ENCODE peak calls at places on chromosomes 6 and 20, in nine cellular contexts. I is lower lobe of right lung, S is kidney, R is mucosa of descending colon, X is adrenal gland, W is psoas muscle, N is AG04450, L is cardiac muscle cell, Y is tibial artery. E is an unnamed sample.

GRCh38 chr6:169215201-169215661 is 38.4 kb downstream of the THBS2 start:
- DNase-seq in Y (no peak), R (no peak), N (no peak), I (no peak), L (no peak), X (no peak), S (peak; percentile 31), W (no peak), E (no peak)

GRCh38 chr20:44388466-44389023 is 33.0 kb downstream of the HNF4A start:
- DNase-seq in Y (peak; percentile 49), R (peak; percentile 85), N (peak; percentile 21), W (peak; percentile 67), I (peak; percentile 77), S (no peak), X (peak; percentile 61), L (peak; percentile 69), E (peak; percentile 71)

GRCh38 chr6:144876689-144877088 is 591.6 kb downstream of the UTRN start:
- DNase-seq in S (no peak), W (no peak), Y (no peak), I (no peak), L (no peak), X (no peak), R (no peak), N (no peak), E (no peak)

GRCh38 chr20:24912397-24913075 is 36.5 kb upstream of the CST7 start:
- DNase-seq in L (no peak), W (no peak), Y (no peak), N (no peak), R (no peak), X (no peak), I (no peak), S (no peak), E (no peak)

GRCh38 chr20:63132715-63133471 is 83.0 kb downstream of the YTHDF1 start:
- DNase-seq in I (peak; percentile 41), Y (peak; percentile 10), X (no peak), W (no peak), N (no peak), R (peak; percentile 9), S (peak; percentile 54), L (no peak), E (no peak)

GRCh38 chr6:133761706-133762105 is 127.2 kb upstream of the TCF21 start:
- DNase-seq in N (no peak), W (no peak), I (no peak), X (no peak), S (no peak), L (no peak), Y (no peak), R (no peak), E (no peak)

GRCh38 chr20:37188787-37189186 is 9.4 kb upstream of the MROH8 start:
- DNase-seq in I (no peak), X (no peak), R (no peak), S (no peak), Y (no peak), N (no peak), L (no peak), W (no peak), E (no peak)

GRCh38 chr6:140576004-140576555 is 1201.6 kb upstream of the CITED2 start:
- DNase-seq in L (no peak), N (no peak), W (no peak), S (no peak), Y (no peak), R (no peak), I (no peak), X (no peak), E (no peak)

GRCh38 chr6:35496851-35497570 is at the start of gene TEAD3:
- DNase-seq in S (peak; percentile 91), N (no peak), R (peak; percentile 83), I (peak; percentile 74), W (peak; percentile 73), Y (no peak), X (peak; percentile 58), L (peak; percentile 89), E (no peak)

GRCh38 chr6:42017021-42017643 is 33.2 kb upstream of the TAF8 start:
- DNase-seq in L (no peak), R (no peak), N (peak; percentile 63), I (no peak), W (no peak), Y (no peak), S (no peak), X (peak; percentile 58), E (no peak)

GRCh38 chr6:31615748-31616147 is 714 bp downstream of the AIF1 start:
- DNase-seq in L (no peak), W (no peak), I (no peak), Y (no peak), R (no peak), N (no peak), S (no peak), X (no peak), E (no peak)

GRCh38 chr6:22145823-22146379 is 150.9 kb downstream of the PRL start:
- DNase-seq in W (no peak), I (no peak), N (peak; percentile 42), S (peak; percentile 65), X (no peak), R (no peak), Y (no peak), L (peak; percentile 24), E (no peak)
- TF ChIP-seq CTCF in W (no peak), I (peak; percentile 23), N (peak; percentile 50), S (no peak), X (peak; percentile 29), R (no peak), Y (no peak), L (peak; percentile 45), E (peak; percentile 24)

GRCh38 chr6:78511019-78511418 is 356.3 kb upstream of the IRAK1BP1 start:
- DNase-seq in N (no peak), R (no peak), Y (no peak), W (no peak), I (no peak), L (no peak), X (no peak), S (no peak), E (peak; percentile 54)

GRCh38 chr6:78517399-78517798 is 350.0 kb upstream of the IRAK1BP1 start:
- DNase-seq in I (no peak), S (no peak), L (no peak), R (no peak), X (no peak), W (no peak), N (no peak), Y (no peak), E (no peak)

DNA sequence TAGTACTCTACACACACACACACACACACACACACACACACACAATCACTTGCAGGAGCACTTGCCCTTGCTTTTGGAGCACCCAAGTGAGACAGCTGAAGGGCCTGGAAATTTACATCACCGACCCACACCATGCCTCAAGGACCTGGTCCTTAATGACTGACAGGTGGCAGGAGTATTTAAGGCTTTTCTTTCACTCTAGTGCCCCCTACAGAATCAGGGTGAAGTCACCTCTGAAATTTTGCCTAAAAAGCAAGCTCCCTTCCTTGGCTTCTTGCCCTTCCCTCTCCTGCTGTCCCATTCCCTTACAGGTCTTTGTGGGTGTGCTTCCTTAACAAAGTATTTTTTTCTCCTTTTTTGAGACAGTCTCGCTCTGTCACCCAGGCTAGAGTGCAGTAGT is 353.5 kb upstream of the IRAK1BP1 start:
- DNase-seq in Y (no peak), X (no peak), I (no peak), L (no peak), S (no peak), R (no peak), N (no peak), W (no peak), E (no peak)
- TF ChIP-seq CTCF in Y (no peak), X (no peak), I (no peak), L (no peak), S (no peak), R (no peak), N (no peak), W (no peak), E (no peak)

GRCh38 chr6:44002071-44002590 is 125.1 kb downstream of the MRPL14 start:
- DNase-seq in Y (no peak), N (no peak), S (peak; percentile 86), W (no peak), R (no peak), I (peak; percentile 57), X (no peak), L (peak; percentile 55), E (no peak)

GRCh38 chr6:44003345-44004061 is 123.7 kb downstream of the MRPL14 start:
- DNase-seq in X (no peak), R (no peak), W (no peak), Y (no peak), S (peak; percentile 72), L (no peak), N (no peak), I (no peak), E (no peak)

GRCh38 chr6:44004136-44004535 is 123.1 kb downstream of the MRPL14 start:
- DNase-seq in L (no peak), R (no peak), X (no peak), Y (no peak), W (no peak), S (no peak), N (no peak), I (no peak), E (no peak)

GRCh38 chr6:44001318-44001868 is 125.9 kb downstream of the MRPL14 start:
- DNase-seq in N (no peak), I (peak; percentile 68), R (no peak), X (no peak), S (peak; percentile 57), L (peak; percentile 34), Y (no peak), W (no peak), E (no peak)

DNA sequence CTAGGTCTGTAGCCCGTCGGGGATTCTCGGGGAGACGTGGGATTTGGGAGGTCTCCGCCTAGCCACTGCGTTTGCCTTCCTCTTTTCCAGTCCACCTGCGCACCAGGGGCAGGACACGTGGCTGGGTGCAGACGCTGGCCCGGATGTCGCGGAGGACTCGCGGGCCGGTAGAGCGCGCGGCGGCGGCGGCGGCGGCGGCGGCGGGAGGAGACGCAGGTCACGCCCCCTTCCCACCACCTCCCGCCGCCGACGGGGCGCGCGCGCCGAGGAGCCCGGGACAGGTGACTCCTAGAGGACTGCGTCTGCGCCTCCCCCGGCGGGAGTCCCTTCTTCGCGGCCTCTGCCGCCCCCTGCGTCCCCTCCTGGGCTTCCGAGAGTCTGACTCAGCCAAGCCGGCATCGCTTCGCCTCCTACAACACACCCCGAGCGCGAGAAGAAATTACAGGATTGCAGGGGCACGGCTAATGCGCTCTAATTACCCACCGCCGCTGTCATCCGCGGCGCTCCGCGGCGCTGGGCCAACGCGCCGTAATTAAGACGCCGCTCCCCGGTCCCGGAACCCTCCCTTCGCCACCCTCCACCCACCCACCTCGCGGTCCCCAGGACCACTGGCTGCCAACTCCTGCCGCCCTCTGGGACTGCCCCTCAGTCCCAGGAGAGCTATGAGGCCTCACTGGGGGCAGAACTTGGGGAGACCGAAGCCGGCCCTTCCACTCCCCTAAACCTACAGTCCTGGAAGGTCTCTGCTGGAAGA is 124.5 kb downstream of the MRPL14 start:
- DNase-seq in N (no peak), R (peak; percentile 76), I (peak; percentile 73), X (peak; percentile 62), S (peak; percentile 91), W (peak; percentile 70), Y (no peak), L (peak; percentile 76), E (no peak)
- TF ChIP-seq CTCF in N (peak; percentile 34), R (no peak), I (no peak), X (no peak), S (no peak), W (peak; percentile 7), Y (no peak), L (peak; percentile 10), E (no peak)

DNA sequence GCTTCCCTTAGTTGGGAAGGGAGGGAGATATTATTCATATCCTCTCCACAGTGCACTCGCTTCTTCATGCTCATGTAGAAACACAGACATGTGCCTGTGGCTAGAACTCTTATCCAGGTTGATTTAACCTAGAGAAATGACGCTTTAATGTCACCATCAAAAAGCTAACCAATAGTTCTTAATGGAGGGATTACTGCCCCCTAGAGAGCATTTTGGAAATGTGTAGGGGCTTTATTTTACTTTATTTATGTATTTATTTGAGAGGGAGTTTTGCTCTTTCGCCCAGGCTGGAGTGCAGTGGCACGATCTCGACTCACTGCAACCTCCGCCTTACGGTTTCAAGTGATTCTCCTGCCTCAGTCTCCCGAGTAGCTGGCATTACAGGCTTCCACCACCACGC is 229.6 kb downstream of the SOD2 start:
- DNase-seq in W (no peak), Y (no peak), X (no peak), L (no peak), N (no peak), S (no peak), R (no peak), I (no peak), E (no peak)
- TF ChIP-seq CTCF in W (no peak), Y (peak; percentile 26), X (peak; percentile 34), L (peak; percentile 54), N (no peak), S (no peak), R (no peak), I (peak; percentile 17), E (peak; percentile 29)

E was measured in LNCaP clone FGC.